ENCODE peak calls at places on chromosomes 1 and 21, in four cellular contexts. One of them, this sample, is unnamed.

GRCh38 chr1:39082140-39082799 is 56.1 kb downstream of the NDUFS5 start:
- DNase-seq in NCI-H69: no peak
- DNase-seq in stimulated activated CD4-positive, alpha-beta T cell treated with anti-CD3 and anti-CD28 coated beads, Interleukin-2, amount 100 ng/mL, for 4 hours: no peak
- DNase-seq in HL-60: no peak
- DNase-seq in this sample: no peak

GRCh38 chr1:76023669-76024407 is 50.7 kb upstream of the ST6GALNAC3 start:
- DNase-seq in NCI-H69: no peak
- DNase-seq in stimulated activated CD4-positive, alpha-beta T cell treated with anti-CD3 and anti-CD28 coated beads, Interleukin-2, amount 100 ng/mL, for 4 hours: no peak
- DNase-seq in HL-60: no peak
- DNase-seq in this sample: no peak

GRCh38 chr1:60813051-60813450 is 269.3 kb upstream of the NFIA start:
- DNase-seq in NCI-H69: no peak
- DNase-seq in stimulated activated CD4-positive, alpha-beta T cell treated with anti-CD3 and anti-CD28 coated beads, Interleukin-2, amount 100 ng/mL, for 4 hours: no peak
- DNase-seq in HL-60: no peak
- DNase-seq in this sample: no peak

GRCh38 chr1:20485527-20486456 is at the start of gene CAMK2N1:
- DNase-seq in NCI-H69: peak
- DNase-seq in stimulated activated CD4-positive, alpha-beta T cell treated with anti-CD3 and anti-CD28 coated beads, Interleukin-2, amount 100 ng/mL, for 4 hours: peak
- DNase-seq in HL-60: no peak
- DNase-seq in this sample: peak

GRCh38 chr1:180352588-180352987 is 122.5 kb downstream of the LHX4 start:
- DNase-seq in NCI-H69: peak
- DNase-seq in stimulated activated CD4-positive, alpha-beta T cell treated with anti-CD3 and anti-CD28 coated beads, Interleukin-2, amount 100 ng/mL, for 4 hours: no peak
- DNase-seq in HL-60: no peak
- DNase-seq in this sample: no peak

GRCh38 chr21:41168391-41169257 is 664 bp downstream of the BACE2 start:
- DNase-seq in NCI-H69: peak
- DNase-seq in stimulated activated CD4-positive, alpha-beta T cell treated with anti-CD3 and anti-CD28 coated beads, Interleukin-2, amount 100 ng/mL, for 4 hours: no peak
- DNase-seq in HL-60: no peak
- DNase-seq in this sample: peak

GRCh38 chr1:179302076-179302475 is 8.5 kb downstream of the SOAT1 start:
- DNase-seq in NCI-H69: no peak
- DNase-seq in stimulated activated CD4-positive, alpha-beta T cell treated with anti-CD3 and anti-CD28 coated beads, Interleukin-2, amount 100 ng/mL, for 4 hours: no peak
- DNase-seq in HL-60: no peak
- DNase-seq in this sample: no peak

GRCh38 chr1:208475449-208475848 is 231.3 kb upstream of the PLXNA2 start:
- DNase-seq in NCI-H69: peak
- DNase-seq in stimulated activated CD4-positive, alpha-beta T cell treated with anti-CD3 and anti-CD28 coated beads, Interleukin-2, amount 100 ng/mL, for 4 hours: no peak
- DNase-seq in HL-60: no peak
- DNase-seq in this sample: peak

GRCh38 chr1:45326627-45327591 is at the start of gene HPDL:
- DNase-seq in NCI-H69: peak
- DNase-seq in stimulated activated CD4-positive, alpha-beta T cell treated with anti-CD3 and anti-CD28 coated beads, Interleukin-2, amount 100 ng/mL, for 4 hours: peak
- DNase-seq in HL-60: peak
- DNase-seq in this sample: peak

GRCh38 chr1:6111571-6111970 is 65.9 kb downstream of the KCNAB2 start:
- DNase-seq in NCI-H69: peak
- DNase-seq in stimulated activated CD4-positive, alpha-beta T cell treated with anti-CD3 and anti-CD28 coated beads, Interleukin-2, amount 100 ng/mL, for 4 hours: no peak
- DNase-seq in HL-60: no peak
- DNase-seq in this sample: no peak

GRCh38 chr1:96557336-96557735 is 164.2 kb upstream of the PTBP2 start:
- DNase-seq in NCI-H69: no peak
- DNase-seq in stimulated activated CD4-positive, alpha-beta T cell treated with anti-CD3 and anti-CD28 coated beads, Interleukin-2, amount 100 ng/mL, for 4 hours: no peak
- DNase-seq in HL-60: no peak
- DNase-seq in this sample: no peak

GRCh38 chr1:75632350-75632949 is 21.5 kb upstream of the SLC44A5 start:
- DNase-seq in NCI-H69: peak
- DNase-seq in stimulated activated CD4-positive, alpha-beta T cell treated with anti-CD3 and anti-CD28 coated beads, Interleukin-2, amount 100 ng/mL, for 4 hours: no peak
- DNase-seq in HL-60: no peak
- DNase-seq in this sample: no peak

GRCh38 chr1:11301593-11301992 is 28.6 kb downstream of the UBIAD1 start:
- DNase-seq in NCI-H69: peak
- DNase-seq in stimulated activated CD4-positive, alpha-beta T cell treated with anti-CD3 and anti-CD28 coated beads, Interleukin-2, amount 100 ng/mL, for 4 hours: no peak
- DNase-seq in HL-60: no peak
- DNase-seq in this sample: no peak